ENCODE peak calls at places on chromosomes 7 and 10, in six cellular contexts. P is HL-60, Z is kidney epithelial cell, K is fibroblast of pulmonary artery, A is neural crest cell, T is lower lobe of right lung. G is an unnamed sample.
A peak's percentile ranks its signal among the peaks of the same experiment; 100 is the strongest.

GRCh38 chr7:132443776-132444520 is 132.3 kb downstream of the PLXNA4 start:
- DNase-seq in P (no peak), Z (no peak), K (no peak), A (no peak), T (no peak), G (no peak)

GRCh38 chr10:68096913-68097509 is 12.3 kb upstream of the MYPN start:
- DNase-seq in P (no peak), Z (peak; percentile 82), K (peak; percentile 71), A (no peak), T (no peak), G (no peak)

GRCh38 chr7:76224695-76225094 is 23.0 kb downstream of the SRRM3 start:
- DNase-seq in P (no peak), Z (no peak), K (no peak), A (no peak), T (no peak), G (no peak)

GRCh38 chr10:5692476-5693358 is 8.1 kb downstream of the TASOR2 start:
- DNase-seq in P (no peak), Z (no peak), K (peak; percentile 45), A (peak; percentile 58), T (peak; percentile 78), G (peak; percentile 27)

GRCh38 chr7:11437987-11438386 is 394.0 kb downstream of the THSD7A start:
- DNase-seq in P (peak; percentile 8), Z (no peak), K (peak; percentile 64), A (no peak), T (no peak), G (no peak)

GRCh38 chr7:8590791-8591190 is 157.4 kb downstream of the NXPH1 start:
- DNase-seq in P (no peak), Z (no peak), K (no peak), A (no peak), T (no peak), G (no peak)

GRCh38 chr7:73824986-73825385 is 5.8 kb upstream of the CLDN4 start:
- DNase-seq in P (no peak), Z (no peak), K (no peak), A (no peak), T (no peak), G (no peak)

GRCh38 chr7:117997862-117998825 is 124.9 kb upstream of the CTTNBP2 start:
- DNase-seq in P (no peak), Z (peak; percentile 55), K (no peak), A (no peak), T (no peak), G (no peak)

GRCh38 chr7:45031829-45032228 is 31.8 kb downstream of the CCM2 start:
- DNase-seq in P (no peak), Z (no peak), K (no peak), A (no peak), T (no peak), G (no peak)

GRCh38 chr10:33556581-33556980 is 222.1 kb upstream of the NRP1 start:
- DNase-seq in P (no peak), Z (no peak), K (no peak), A (peak; percentile 22), T (no peak), G (no peak)

GRCh38 chr7:99407849-99408346 is 499 bp downstream of the PDAP1 start:
- DNase-seq in P (no peak), Z (no peak), K (peak; percentile 74), A (no peak), T (no peak), G (peak; percentile 72)

GRCh38 chr7:102119213-102119651 is 167.4 kb upstream of the SH2B2 start:
- DNase-seq in P (no peak), Z (no peak), K (peak; percentile 72), A (no peak), T (no peak), G (no peak)

GRCh38 chr7:76310102-76310957 is 7.9 kb downstream of the HSPB1 start:
- DNase-seq in P (no peak), Z (no peak), K (no peak), A (no peak), T (no peak), G (no peak)

GRCh38 chr7:108406474-108406873 is 49.8 kb downstream of the NRCAM start:
- DNase-seq in P (no peak), Z (no peak), K (peak; percentile 94), A (no peak), T (no peak), G (no peak)

GRCh38 chr7:26937956-26938623 is 73.7 kb upstream of the SKAP2 start:
- DNase-seq in P (no peak), Z (peak; percentile 61), K (no peak), A (no peak), T (no peak), G (no peak)

GRCh38 chr7:97006146-97006950 is 995 bp downstream of the DLX6 start:
- DNase-seq in P (no peak), Z (no peak), K (peak; percentile 16), A (no peak), T (no peak), G (no peak)

GRCh38 chr10:95536017-95536416 is 25.2 kb downstream of the SORBS1 start:
- DNase-seq in P (no peak), Z (no peak), K (peak; percentile 38), A (no peak), T (no peak), G (no peak)

GRCh38 chr10:121741246-121741645 is 143.0 kb upstream of the FGFR2 start:
- DNase-seq in P (no peak), Z (no peak), K (no peak), A (no peak), T (no peak), G (no peak)

GRCh38 chr7:33909755-33910154 is 4.4 kb downstream of the BMPER start:
- DNase-seq in P (no peak), Z (no peak), K (no peak), A (no peak), T (no peak), G (no peak)

GRCh38 chr7:48365010-48365409 is 193.8 kb downstream of the ABCA13 start:
- DNase-seq in P (no peak), Z (no peak), K (no peak), A (no peak), T (no peak), G (no peak)

GRCh38 chr10:1661861-1662260 is 75.5 kb downstream of the ADARB2 start:
- DNase-seq in P (no peak), Z (no peak), K (no peak), A (no peak), T (no peak), G (no peak)

GRCh38 chr7:95718556-95719410 is 53.6 kb upstream of the DYNC1I1 start:
- DNase-seq in P (no peak), Z (no peak), K (peak; percentile 45), A (no peak), T (no peak), G (no peak)

GRCh38 chr7:95725170-95725569 is 47.2 kb upstream of the DYNC1I1 start:
- DNase-seq in P (no peak), Z (no peak), K (no peak), A (no peak), T (no peak), G (no peak)

GRCh38 chr7:95723583-95724180 is 48.7 kb upstream of the DYNC1I1 start:
- DNase-seq in P (no peak), Z (peak; percentile 16), K (peak; percentile 67), A (peak; percentile 23), T (no peak), G (no peak)
- TF ChIP-seq CTCF in P (no peak), Z (peak; percentile 57), K (peak; percentile 45), A (peak; percentile 77), T (peak; percentile 26), G (no peak)

GRCh38 chr10:99372546-99373271 is 43.6 kb downstream of the CNNM1 start:
- DNase-seq in P (no peak), Z (no peak), K (peak; percentile 52), A (no peak), T (no peak), G (no peak)

GRCh38 chr10:99369551-99369950 is 40.4 kb downstream of the CNNM1 start:
- DNase-seq in P (no peak), Z (no peak), K (no peak), A (no peak), T (no peak), G (no peak)

GRCh38 chr10:99369126-99369525 is 40.0 kb downstream of the CNNM1 start:
- DNase-seq in P (no peak), Z (no peak), K (no peak), A (no peak), T (no peak), G (no peak)

GRCh38 chr10:99368646-99369045 is 39.5 kb downstream of the CNNM1 start:
- DNase-seq in P (no peak), Z (no peak), K (no peak), A (no peak), T (no peak), G (no peak)

GRCh38 chr10:99370993-99371392 is 41.8 kb downstream of the CNNM1 start:
- DNase-seq in P (no peak), Z (no peak), K (peak; percentile 32), A (peak; percentile 18), T (no peak), G (no peak)
- TF ChIP-seq CTCF in P (no peak), Z (peak; percentile 50), K (peak; percentile 41), A (peak; percentile 59), T (peak; percentile 44), G (peak; percentile 13)

GRCh38 chr7:72039460-72039859 is 372.7 kb downstream of the CALN1 start:
- DNase-seq in P (no peak), Z (no peak), K (no peak), A (no peak), T (no peak), G (no peak)
- TF ChIP-seq CTCF in P (no peak), Z (no peak), K (no peak), A (no peak), T (no peak), G (no peak)

GRCh38 chr10:44030132-44030531 is 354.8 kb downstream of the CXCL12 start:
- DNase-seq in P (no peak), Z (no peak), K (no peak), A (no peak), T (no peak), G (no peak)
- TF ChIP-seq CTCF in P (no peak), Z (no peak), K (no peak), A (no peak), T (no peak), G (no peak)

DNA sequence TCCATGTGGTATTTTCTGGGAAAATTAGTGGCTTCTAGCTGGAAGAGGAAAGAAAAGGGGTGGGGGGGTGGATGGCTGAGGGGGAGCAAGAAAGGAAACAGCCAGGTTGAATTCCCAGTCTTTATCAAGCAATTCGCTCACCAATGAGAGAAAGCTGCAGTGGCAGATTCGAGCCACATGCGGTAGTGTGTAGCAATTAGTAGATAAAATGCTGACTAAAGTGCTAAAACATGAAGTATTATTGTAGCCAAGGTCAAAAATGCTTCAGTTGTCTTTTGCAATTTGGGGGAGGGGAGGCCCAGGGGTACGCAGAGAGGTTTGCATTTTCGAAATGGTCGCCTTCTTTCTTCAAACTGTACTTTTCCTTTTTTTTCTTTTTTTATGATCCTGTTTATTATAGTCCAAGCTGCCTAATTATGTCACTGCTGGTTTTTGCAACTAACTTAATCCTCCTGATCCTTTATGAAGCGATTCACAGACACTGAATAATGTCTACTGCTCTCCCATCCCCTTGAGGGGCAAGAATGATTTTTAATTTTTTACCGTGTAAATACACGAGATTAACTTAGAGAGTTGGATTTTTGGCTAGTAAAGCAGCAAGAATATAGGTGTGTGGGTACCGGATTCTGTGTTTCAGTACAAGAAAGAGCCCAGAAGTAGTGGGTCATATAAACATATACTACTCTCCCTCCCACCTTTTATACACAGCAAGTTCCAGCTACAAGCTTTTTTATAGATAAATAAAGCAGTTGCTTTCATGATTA is 3.6 kb upstream of the ARID5B start:
- DNase-seq in P (no peak), Z (no peak), K (peak; percentile 69), A (no peak), T (peak; percentile 56), G (peak; percentile 65)
- TF ChIP-seq CTCF in P (peak; percentile 6), Z (peak; percentile 43), K (peak; percentile 50), A (peak; percentile 52), T (peak; percentile 30), G (peak; percentile 39)

GRCh38 chr7:90841759-90842429 is 245.8 kb downstream of the CDK14 start:
- DNase-seq in P (no peak), Z (no peak), K (no peak), A (no peak), T (no peak), G (no peak)
- TF ChIP-seq CTCF in P (no peak), Z (no peak), K (no peak), A (no peak), T (no peak), G (no peak)

G was measured in uterus.